ENCODE peak calls at places on chromosomes 13 and 19, in eight cellular contexts. X is uterus, T is osteoblast, O is adipocyte, J is GM23248, M is AG04450, G is cardiac muscle cell, C is thoracic aorta. F is an unnamed sample. For H3K27me3 and H3K9me3, the result is how much of the 10 kb centered on the place peaks cover.

GRCh38 chr19:6272411-6272791 is 7.4 kb downstream of the MLLT1 start:
- DNase-seq in X (peak), T (no peak), O (no peak), J (no peak), M (no peak), G (no peak), C (no peak), F (no peak)

GRCh38 chr19:32350492-32350891 is 5.1 kb downstream of the ZNF507 start:
- DNase-seq in X (no peak), T (no peak), O (no peak), J (no peak), M (no peak), G (no peak), C (no peak), F (no peak)

GRCh38 chr13:97179501-97179900 is 42.6 kb upstream of the MBNL2 start:
- DNase-seq in X (no peak), T (no peak), O (no peak), J (no peak), M (no peak), G (no peak), C (no peak), F (no peak)

GRCh38 chr13:39185326-39185725 is 147.1 kb downstream of the NHLRC3 start:
- DNase-seq in X (no peak), T (no peak), O (no peak), J (peak), M (no peak), G (no peak), C (no peak), F (peak)

GRCh38 chr19:27892500-27892899 is 1320.5 kb downstream of the UQCRFS1 start:
- DNase-seq in X (no peak), T (no peak), O (no peak), J (no peak), M (no peak), G (no peak), C (no peak), F (no peak)

GRCh38 chr19:55042344-55042678 is 4.2 kb upstream of the GP6 start:
- DNase-seq in X (no peak), T (no peak), O (no peak), J (no peak), M (no peak), G (no peak), C (no peak), F (no peak)

GRCh38 chr13:113245858-113246791 is 36.7 kb downstream of the CUL4A start:
- DNase-seq in X (no peak), T (no peak), O (no peak), J (peak), M (no peak), G (peak), C (no peak), F (no peak)

GRCh38 chr13:101424381-101425155 is 8.3 kb upstream of the NALCN start:
- DNase-seq in X (no peak), T (no peak), O (peak), J (peak), M (peak), G (peak), C (no peak), F (no peak)

GRCh38 chr19:40974633-40975037 is 16.4 kb upstream of the CYP2B6 start:
- DNase-seq in X (peak), T (peak), O (peak), J (peak), M (peak), G (peak), C (peak), F (peak)

GRCh38 chr13:36157475-36157874 is 26.3 kb upstream of the DCLK1 start:
- DNase-seq in X (no peak), T (no peak), O (no peak), J (no peak), M (no peak), G (no peak), C (no peak), F (no peak)

GRCh38 chr19:49196527-49197240 is 39.1 kb downstream of the TRPM4 start:
- DNase-seq in X (peak), T (no peak), O (no peak), J (no peak), M (no peak), G (peak), C (no peak), F (no peak)

GRCh38 chr13:85543144-85543543 is 256.1 kb downstream of the SLITRK6 start:
- DNase-seq in X (no peak), T (no peak), O (peak), J (no peak), M (no peak), G (peak), C (no peak), F (no peak)

GRCh38 chr13:33758113-33758512 is 59.8 kb upstream of the RFC3 start:
- DNase-seq in X (no peak), T (no peak), O (no peak), J (no peak), M (no peak), G (no peak), C (no peak), F (no peak)

GRCh38 chr13:33756929-33757328 is 61.0 kb upstream of the RFC3 start:
- DNase-seq in X (no peak), T (no peak), O (no peak), J (no peak), M (no peak), G (no peak), C (no peak), F (no peak)

GRCh38 chr13:33761744-33762143 is 56.2 kb upstream of the RFC3 start:
- DNase-seq in X (no peak), T (peak), O (peak), J (peak), M (no peak), G (peak), C (no peak), F (no peak)

GRCh38 chr13:33752631-33753030 is 65.3 kb upstream of the RFC3 start:
- DNase-seq in X (no peak), T (no peak), O (no peak), J (no peak), M (no peak), G (no peak), C (no peak), F (no peak)

DNA sequence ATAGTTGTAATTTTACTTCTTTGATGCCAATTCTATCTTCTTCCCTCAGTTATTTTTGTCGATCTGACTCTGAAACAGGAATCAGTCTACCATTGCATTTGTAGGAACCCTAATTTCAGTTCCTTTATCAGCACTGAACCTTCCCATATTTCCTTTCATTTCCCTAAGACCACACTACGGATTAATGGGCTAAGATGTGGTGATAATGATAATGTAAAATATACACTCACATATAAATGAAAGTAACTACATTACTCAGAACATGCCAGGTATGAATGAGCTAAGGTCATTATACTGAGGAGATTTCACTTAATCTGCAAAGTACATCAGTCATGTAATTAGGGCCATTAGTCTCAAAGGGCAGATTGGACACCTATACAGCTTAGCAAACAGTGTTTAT is 60.2 kb upstream of the RFC3 start:
- DNase-seq in X (no peak), T (no peak), O (no peak), J (no peak), M (no peak), G (no peak), C (no peak), F (no peak)
- H3K27me3 ChIP-seq in X (under half), T (under half), O (under half), J (under half), M (under half), G (under half), C (under half), F (under half)

DNA sequence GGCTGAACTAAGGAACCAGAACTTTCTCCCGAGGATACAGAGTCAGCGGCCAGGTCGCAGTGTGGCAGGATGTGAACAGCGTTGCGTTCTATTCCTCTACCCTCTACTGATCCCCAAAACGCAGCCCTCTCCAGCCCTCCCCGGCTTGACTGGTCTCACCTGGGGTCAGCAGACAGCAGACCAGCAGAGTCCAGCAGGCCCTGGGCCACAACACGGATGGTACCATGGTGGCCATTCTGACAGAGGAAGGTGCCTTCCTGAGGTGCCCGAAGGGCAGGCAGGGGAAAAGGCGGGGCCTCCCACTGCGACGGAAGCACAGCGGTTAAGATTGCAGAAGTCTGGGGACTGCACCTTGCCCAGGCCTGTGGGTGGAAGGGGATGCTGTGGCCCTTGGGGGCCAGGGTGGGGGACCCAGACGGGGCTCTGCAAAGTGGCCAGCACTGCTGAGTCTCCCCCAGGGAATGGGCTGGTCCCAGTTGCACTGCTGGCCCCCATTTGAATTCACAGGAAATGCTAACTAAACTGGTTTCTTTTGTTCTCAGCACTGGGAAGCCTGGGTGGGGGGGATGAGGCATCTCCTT is at the start of gene ICAM3:
- DNase-seq in X (no peak), T (peak), O (no peak), J (no peak), M (no peak), G (no peak), C (no peak), F (no peak)
- H3K4me3 ChIP-seq in X (no peak), T (no peak), O (no peak), J (no peak), M (no peak), G (no peak), C (peak), F (no peak)

GRCh38 chr19:11931051-11931450 is 6.1 kb downstream of the ZNF700 start:
- DNase-seq in X (no peak), T (peak), O (peak), J (no peak), M (no peak), G (no peak), C (no peak), F (no peak)

GRCh38 chr19:11927227-11927626 is 2.3 kb downstream of the ZNF700 start:
- DNase-seq in X (no peak), T (no peak), O (no peak), J (no peak), M (no peak), G (no peak), C (no peak), F (no peak)

DNA sequence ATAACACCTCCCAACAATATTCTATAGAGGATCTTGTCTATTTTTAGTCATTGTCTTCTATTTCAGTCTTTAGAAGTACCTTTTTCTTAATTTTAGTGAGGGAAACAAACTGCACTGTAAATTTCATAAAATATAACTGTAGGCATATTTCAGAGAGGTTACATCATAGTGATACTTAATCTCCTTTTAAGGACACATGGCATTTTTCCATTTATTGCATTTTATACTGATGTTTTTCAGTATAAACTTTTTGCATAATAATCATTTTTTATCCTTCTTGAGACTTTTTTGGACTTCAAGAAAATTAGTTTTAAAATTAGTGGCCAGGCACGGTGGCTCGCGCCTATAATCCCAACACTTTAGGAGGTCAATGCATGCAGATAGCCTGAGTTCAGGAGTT is 6.6 kb downstream of the ZNF700 start:
- DNase-seq in X (no peak), T (peak), O (no peak), J (no peak), M (no peak), G (no peak), C (no peak), F (no peak)
- H3K9me3 ChIP-seq in X (under half), T (under half), O (under half), J (under half), M (half or more), G (under half), C (under half), F (half or more)

GRCh38 chr13:109150691-109151090 is 521.3 kb downstream of the MYO16 start:
- DNase-seq in X (no peak), T (no peak), O (no peak), J (no peak), M (no peak), G (no peak), C (no peak), F (no peak)
- H3K27me3 ChIP-seq in X (under half), T (under half), O (under half), J (under half), M (under half), G (under half), C (under half), F (under half)

DNA sequence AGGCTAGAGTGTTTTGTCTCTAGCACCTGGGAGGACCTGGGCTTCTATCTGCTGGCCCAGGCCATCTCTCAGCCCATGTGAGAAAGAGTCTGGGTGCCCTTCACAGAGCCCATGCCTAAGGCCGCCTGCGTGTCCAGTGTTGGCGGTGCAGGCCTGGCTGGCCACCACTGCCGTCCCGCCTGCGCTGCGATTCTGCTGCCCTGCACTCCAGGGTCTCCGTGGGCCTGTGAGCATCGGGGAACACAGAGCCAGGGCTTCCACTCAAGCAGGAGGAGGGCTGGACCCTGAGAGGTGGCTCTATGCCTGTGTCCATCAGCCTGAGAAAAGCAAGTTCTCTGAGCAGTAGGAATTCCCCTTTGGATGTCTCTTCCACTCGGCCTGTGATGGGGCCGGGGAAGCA is 94.0 kb downstream of the RAB20 start:
- DNase-seq in X (no peak), T (no peak), O (no peak), J (no peak), M (no peak), G (no peak), C (no peak), F (no peak)
- H3K4me3 ChIP-seq in X (no peak), T (no peak), O (no peak), J (no peak), M (no peak), G (no peak), C (no peak), F (no peak)

GRCh38 chr19:383922-384800 is 24.8 kb downstream of the C2CD4C start:
- DNase-seq in X (no peak), T (peak), O (no peak), J (peak), M (no peak), G (peak), C (no peak), F (no peak)
- H3K9me3 ChIP-seq in X (under half), T (under half), O (under half), J (under half), M (under half), G (under half), C (under half), F (under half)